ENCODE peak calls at places on chromosomes 12 and 14, in four cellular contexts. One of them, this sample, is unnamed. For H3K36me3, the result is how much of the 10 kb centered on the place peaks cover.

GRCh38 chr12:54404061-54405004 is 14.7 kb downstream of the ITGA5 start:
- DNase-seq in upper lobe of left lung: no peak
- DNase-seq in hepatocyte: peak
- DNase-seq in tibial nerve: peak
- DNase-seq in this sample: peak

GRCh38 chr14:67599698-67600561 is at the start of gene PIGH:
- DNase-seq in upper lobe of left lung: peak
- DNase-seq in hepatocyte: peak
- DNase-seq in tibial nerve: peak
- DNase-seq in this sample: peak

GRCh38 chr12:75848533-75848932 is 183.0 kb downstream of the PHLDA1 start:
- DNase-seq in upper lobe of left lung: no peak
- DNase-seq in hepatocyte: no peak
- DNase-seq in tibial nerve: no peak
- DNase-seq in this sample: no peak

GRCh38 chr14:65231286-65231980 is 129.1 kb upstream of the MAX start:
- DNase-seq in upper lobe of left lung: no peak
- DNase-seq in hepatocyte: peak
- DNase-seq in tibial nerve: no peak
- DNase-seq in this sample: no peak

GRCh38 chr14:23377201-23377550 is 330 bp downstream of the CMTM5 start:
- DNase-seq in upper lobe of left lung: no peak
- DNase-seq in hepatocyte: no peak
- DNase-seq in tibial nerve: no peak
- DNase-seq in this sample: no peak

GRCh38 chr12:104347374-104348075 is 44.0 kb downstream of the EID3 start:
- DNase-seq in upper lobe of left lung: no peak
- DNase-seq in hepatocyte: no peak
- DNase-seq in tibial nerve: no peak
- DNase-seq in this sample: no peak

GRCh38 chr14:52124791-52125661 is 56.2 kb upstream of the NID2 start:
- DNase-seq in upper lobe of left lung: no peak
- DNase-seq in hepatocyte: peak
- DNase-seq in tibial nerve: no peak
- DNase-seq in this sample: peak

GRCh38 chr14:40271480-40271879 is 839.2 kb upstream of the FBXO33 start:
- DNase-seq in upper lobe of left lung: no peak
- DNase-seq in hepatocyte: no peak
- DNase-seq in tibial nerve: no peak
- DNase-seq in this sample: no peak

GRCh38 chr14:49220492-49220891 is 365.7 kb downstream of the RPS29 start:
- DNase-seq in upper lobe of left lung: no peak
- DNase-seq in hepatocyte: no peak
- DNase-seq in tibial nerve: no peak
- DNase-seq in this sample: no peak

GRCh38 chr14:34064349-34064748 is 113.5 kb upstream of the EGLN3 start:
- DNase-seq in upper lobe of left lung: no peak
- DNase-seq in hepatocyte: no peak
- DNase-seq in tibial nerve: peak
- DNase-seq in this sample: no peak

GRCh38 chr14:75452900-75453816 is 25.3 kb downstream of the JDP2 start:
- DNase-seq in upper lobe of left lung: peak
- DNase-seq in hepatocyte: peak
- DNase-seq in tibial nerve: peak
- DNase-seq in this sample: peak

GRCh38 chr14:95544588-95544987 is 9.7 kb downstream of the GLRX5 start:
- DNase-seq in upper lobe of left lung: no peak
- DNase-seq in hepatocyte: no peak
- DNase-seq in tibial nerve: no peak
- DNase-seq in this sample: no peak

GRCh38 chr14:39264057-39264456 is 30.3 kb downstream of the MIA2 start:
- DNase-seq in upper lobe of left lung: no peak
- DNase-seq in hepatocyte: no peak
- DNase-seq in tibial nerve: no peak
- DNase-seq in this sample: no peak

GRCh38 chr14:23568600-23569310 is 1.2 kb upstream of the AP1G2 start:
- DNase-seq in upper lobe of left lung: no peak
- DNase-seq in hepatocyte: no peak
- DNase-seq in tibial nerve: no peak
- DNase-seq in this sample: peak

GRCh38 chr12:122162976-122163375 is 11.0 kb downstream of the IL31 start:
- DNase-seq in upper lobe of left lung: no peak
- DNase-seq in hepatocyte: no peak
- DNase-seq in tibial nerve: no peak
- DNase-seq in this sample: no peak
- H3K36me3 ChIP-seq in upper lobe of left lung: under half
- H3K36me3 ChIP-seq in hepatocyte: under half
- H3K36me3 ChIP-seq in tibial nerve: under half
- H3K36me3 ChIP-seq in this sample: under half

DNA sequence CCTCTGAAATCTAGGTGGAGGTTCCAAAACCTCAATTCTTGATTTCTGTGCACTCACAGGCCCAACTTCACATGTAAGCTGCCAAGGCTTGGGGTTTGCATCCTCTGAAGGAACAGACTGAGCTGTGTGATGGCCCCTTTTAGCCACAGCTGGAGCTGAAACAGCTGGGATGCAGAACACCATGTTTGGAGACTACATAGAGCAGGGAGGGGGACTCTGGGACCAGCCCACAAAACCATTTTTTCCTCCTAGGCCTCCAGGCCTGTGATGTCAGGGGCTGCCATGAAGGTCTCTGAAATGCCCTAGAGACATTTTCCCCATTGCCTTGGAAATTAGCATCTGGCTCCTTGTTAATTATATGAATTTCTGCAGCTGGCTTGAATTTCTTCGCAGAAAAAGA is 1025.9 kb upstream of the NOVA1 start:
- DNase-seq in upper lobe of left lung: no peak
- DNase-seq in hepatocyte: no peak
- DNase-seq in tibial nerve: no peak
- DNase-seq in this sample: no peak
- H3K36me3 ChIP-seq in upper lobe of left lung: under half
- H3K36me3 ChIP-seq in hepatocyte: under half
- H3K36me3 ChIP-seq in tibial nerve: under half
- H3K36me3 ChIP-seq in this sample: under half

GRCh38 chr12:120183211-120183631 is 11.3 kb downstream of the GCN1 start:
- DNase-seq in upper lobe of left lung: no peak
- DNase-seq in hepatocyte: no peak
- DNase-seq in tibial nerve: no peak
- DNase-seq in this sample: no peak
- H3K36me3 ChIP-seq in upper lobe of left lung: half or more
- H3K36me3 ChIP-seq in hepatocyte: under half
- H3K36me3 ChIP-seq in tibial nerve: under half
- H3K36me3 ChIP-seq in this sample: half or more

GRCh38 chr12:56160894-56161667 is 2.9 kb downstream of the MYL6 start:
- DNase-seq in upper lobe of left lung: no peak
- DNase-seq in hepatocyte: no peak
- DNase-seq in tibial nerve: no peak
- DNase-seq in this sample: no peak
- H3K36me3 ChIP-seq in upper lobe of left lung: half or more
- H3K36me3 ChIP-seq in hepatocyte: under half
- H3K36me3 ChIP-seq in tibial nerve: under half
- H3K36me3 ChIP-seq in this sample: under half

DNA sequence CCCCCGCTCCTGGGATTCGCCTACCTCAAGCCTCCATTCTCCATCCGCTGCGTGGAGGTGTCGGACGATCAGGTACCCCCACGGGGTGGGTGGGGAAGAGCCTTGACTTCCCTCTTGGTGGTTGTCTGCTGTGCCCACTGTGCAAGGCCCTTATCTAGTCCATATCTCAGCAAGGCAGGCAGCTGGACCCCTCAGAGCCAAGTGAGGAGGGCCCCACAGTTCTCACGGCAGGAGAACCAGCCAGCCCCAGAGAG is 39.9 kb downstream of the MMAB start:
- DNase-seq in upper lobe of left lung: no peak
- DNase-seq in hepatocyte: no peak
- DNase-seq in tibial nerve: no peak
- DNase-seq in this sample: no peak
- H3K36me3 ChIP-seq in upper lobe of left lung: half or more
- H3K36me3 ChIP-seq in hepatocyte: under half
- H3K36me3 ChIP-seq in tibial nerve: under half
- H3K36me3 ChIP-seq in this sample: under half

GRCh38 chr14:104787736-104788532 is 7.6 kb downstream of the AKT1 start:
- DNase-seq in upper lobe of left lung: peak
- DNase-seq in hepatocyte: no peak
- DNase-seq in tibial nerve: no peak
- DNase-seq in this sample: no peak

GRCh38 chr14:104788533-104788818 is 7.1 kb downstream of the AKT1 start:
- DNase-seq in upper lobe of left lung: no peak
- DNase-seq in hepatocyte: no peak
- DNase-seq in tibial nerve: no peak
- DNase-seq in this sample: no peak

GRCh38 chr14:104788873-104789663 is 6.5 kb downstream of the AKT1 start:
- DNase-seq in upper lobe of left lung: no peak
- DNase-seq in hepatocyte: no peak
- DNase-seq in tibial nerve: no peak
- DNase-seq in this sample: no peak

GRCh38 chr14:104791425-104791824 is 4.1 kb downstream of the AKT1 start:
- DNase-seq in upper lobe of left lung: no peak
- DNase-seq in hepatocyte: no peak
- DNase-seq in tibial nerve: no peak
- DNase-seq in this sample: no peak

GRCh38 chr14:104789752-104790743 is 5.5 kb downstream of the AKT1 start:
- DNase-seq in upper lobe of left lung: no peak
- DNase-seq in hepatocyte: no peak
- DNase-seq in tibial nerve: no peak
- DNase-seq in this sample: no peak
- H3K36me3 ChIP-seq in upper lobe of left lung: under half
- H3K36me3 ChIP-seq in hepatocyte: under half
- H3K36me3 ChIP-seq in tibial nerve: under half
- H3K36me3 ChIP-seq in this sample: under half

DNA sequence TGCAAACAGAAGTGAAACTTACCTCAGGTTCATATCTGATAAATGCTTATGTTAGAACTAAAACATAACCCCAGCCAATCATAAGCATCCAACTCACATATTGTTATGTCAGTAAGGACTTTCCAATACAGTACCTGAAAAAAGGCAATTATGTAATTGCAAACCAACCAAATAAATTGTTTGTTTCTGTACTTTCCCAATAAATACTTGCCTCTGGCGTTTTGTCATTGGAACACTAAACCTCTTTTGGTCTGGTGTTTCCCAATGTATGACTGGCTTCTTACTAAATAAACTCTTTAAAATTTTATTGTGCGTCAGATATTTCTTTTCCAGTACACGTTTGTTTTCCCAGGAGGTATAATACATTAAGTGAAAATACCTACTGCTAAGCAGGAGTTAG is 6.7 kb upstream of the PTPRB start:
- DNase-seq in upper lobe of left lung: no peak
- DNase-seq in hepatocyte: no peak
- DNase-seq in tibial nerve: no peak
- DNase-seq in this sample: no peak
- H3K36me3 ChIP-seq in upper lobe of left lung: under half
- H3K36me3 ChIP-seq in hepatocyte: under half
- H3K36me3 ChIP-seq in tibial nerve: under half
- H3K36me3 ChIP-seq in this sample: under half

GRCh38 chr12:11324426-11324825 is 14.2 kb upstream of the PRB4 start:
- DNase-seq in upper lobe of left lung: no peak
- DNase-seq in hepatocyte: no peak
- DNase-seq in tibial nerve: no peak
- DNase-seq in this sample: no peak
- H3K36me3 ChIP-seq in upper lobe of left lung: under half
- H3K36me3 ChIP-seq in hepatocyte: under half
- H3K36me3 ChIP-seq in tibial nerve: under half
- H3K36me3 ChIP-seq in this sample: under half

GRCh38 chr12:16950041-16950677 is 344.2 kb upstream of the LMO3 start:
- DNase-seq in upper lobe of left lung: no peak
- DNase-seq in hepatocyte: no peak
- DNase-seq in tibial nerve: no peak
- DNase-seq in this sample: no peak
- H3K36me3 ChIP-seq in upper lobe of left lung: under half
- H3K36me3 ChIP-seq in hepatocyte: under half
- H3K36me3 ChIP-seq in tibial nerve: under half
- H3K36me3 ChIP-seq in this sample: under half